ENCODE peak calls at places on chromosome 12, in four cellular contexts. One of them, this sample, is unnamed.

GRCh38 chr12:4282103-4282891 is 8.7 kb downstream of the CCND2 start:
- DNase-seq in CD8-positive, alpha-beta T cell: no peak
- DNase-seq in stomach: no peak
- DNase-seq in tibial artery: no peak
- DNase-seq in this sample: no peak

GRCh38 chr12:94603434-94604068 is 46.8 kb downstream of the TMCC3 start:
- DNase-seq in CD8-positive, alpha-beta T cell: peak; percentile 69
- DNase-seq in stomach: peak; percentile 76
- DNase-seq in tibial artery: no peak
- DNase-seq in this sample: peak; percentile 6

GRCh38 chr12:108135627-108136026 is 6.5 kb downstream of the WSCD2 start:
- DNase-seq in CD8-positive, alpha-beta T cell: no peak
- DNase-seq in stomach: no peak
- DNase-seq in tibial artery: no peak
- DNase-seq in this sample: no peak

GRCh38 chr12:28033538-28033915 is 61.0 kb upstream of the PTHLH start:
- DNase-seq in CD8-positive, alpha-beta T cell: no peak
- DNase-seq in stomach: no peak
- DNase-seq in tibial artery: no peak
- DNase-seq in this sample: no peak

GRCh38 chr12:113863455-113863845 is 102.7 kb downstream of the RBM19 start:
- DNase-seq in CD8-positive, alpha-beta T cell: no peak
- DNase-seq in stomach: no peak
- DNase-seq in tibial artery: no peak
- DNase-seq in this sample: no peak

GRCh38 chr12:49893753-49894752 is 9.6 kb downstream of the FAIM2 start:
- DNase-seq in CD8-positive, alpha-beta T cell: no peak
- DNase-seq in stomach: peak; percentile 71
- DNase-seq in tibial artery: no peak
- DNase-seq in this sample: no peak

GRCh38 chr12:123934829-123935228 is 37.8 kb downstream of the CCDC92 start:
- DNase-seq in CD8-positive, alpha-beta T cell: no peak
- DNase-seq in stomach: no peak
- DNase-seq in tibial artery: no peak
- DNase-seq in this sample: no peak

GRCh38 chr12:27296674-27297073 is 36.0 kb upstream of the BMAL2 start:
- DNase-seq in CD8-positive, alpha-beta T cell: no peak
- DNase-seq in stomach: no peak
- DNase-seq in tibial artery: no peak
- DNase-seq in this sample: no peak

GRCh38 chr12:54571166-54571856 is 17.1 kb downstream of the PPP1R1A start:
- DNase-seq in CD8-positive, alpha-beta T cell: no peak
- DNase-seq in stomach: no peak
- DNase-seq in tibial artery: peak; percentile 21
- DNase-seq in this sample: no peak
- H3K4me3 ChIP-seq in CD8-positive, alpha-beta T cell: no peak overlapping the region
- H3K4me3 ChIP-seq in stomach: no peak overlapping the region
- H3K4me3 ChIP-seq in tibial artery: no peak overlapping the region
- H3K4me3 ChIP-seq in this sample: no peak overlapping the region

GRCh38 chr12:105069936-105070702 is 14.1 kb downstream of the ALDH1L2 start:
- DNase-seq in CD8-positive, alpha-beta T cell: no peak
- DNase-seq in stomach: no peak
- DNase-seq in tibial artery: no peak
- DNase-seq in this sample: no peak
- H3K36me3 ChIP-seq in CD8-positive, alpha-beta T cell: no peaks in the 10 kb centered on the region
- H3K36me3 ChIP-seq in stomach: no peaks in the 10 kb centered on the region
- H3K36me3 ChIP-seq in tibial artery: peaks cover 39% of the 10 kb centered on the region
- H3K36me3 ChIP-seq in this sample: peaks cover 38% of the 10 kb centered on the region

DNA sequence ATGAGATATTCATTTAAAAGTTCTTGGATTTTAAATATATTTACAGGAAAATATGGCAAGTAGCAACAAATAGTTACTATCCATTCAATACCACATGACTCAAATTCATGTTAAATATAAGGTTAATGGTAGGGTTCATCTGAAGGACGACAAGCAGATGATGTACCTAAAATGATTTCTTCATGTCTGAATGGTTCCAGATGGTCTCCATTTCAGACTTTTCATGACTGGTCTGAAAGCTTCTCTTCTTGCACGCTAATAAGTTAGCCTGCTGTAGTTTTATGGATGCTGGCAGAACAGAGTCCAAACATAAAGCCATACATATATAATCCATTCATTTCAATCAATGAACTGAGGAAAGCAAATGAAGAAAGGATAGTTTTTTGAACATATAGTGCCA is 257.0 kb upstream of the MGAT4C start:
- DNase-seq in CD8-positive, alpha-beta T cell: no peak
- DNase-seq in stomach: no peak
- DNase-seq in tibial artery: no peak
- DNase-seq in this sample: no peak
- H3K4me3 ChIP-seq in CD8-positive, alpha-beta T cell: no peak overlapping the region
- H3K4me3 ChIP-seq in stomach: no peak overlapping the region
- H3K4me3 ChIP-seq in tibial artery: no peak overlapping the region
- H3K4me3 ChIP-seq in this sample: no peak overlapping the region

GRCh38 chr12:68432622-68433021 is 100.5 kb upstream of the MDM1 start:
- DNase-seq in CD8-positive, alpha-beta T cell: no peak
- DNase-seq in stomach: no peak
- DNase-seq in tibial artery: no peak
- DNase-seq in this sample: no peak
- H3K36me3 ChIP-seq in CD8-positive, alpha-beta T cell: no peaks in the 10 kb centered on the region
- H3K36me3 ChIP-seq in stomach: no peaks in the 10 kb centered on the region
- H3K36me3 ChIP-seq in tibial artery: no peaks in the 10 kb centered on the region
- H3K36me3 ChIP-seq in this sample: no peaks in the 10 kb centered on the region

GRCh38 chr12:14058717-14059116 is 77.3 kb upstream of the GRIN2B start:
- DNase-seq in CD8-positive, alpha-beta T cell: no peak
- DNase-seq in stomach: no peak
- DNase-seq in tibial artery: no peak
- DNase-seq in this sample: no peak
- H3K4me3 ChIP-seq in CD8-positive, alpha-beta T cell: no peak overlapping the region
- H3K4me3 ChIP-seq in stomach: no peak overlapping the region
- H3K4me3 ChIP-seq in tibial artery: no peak overlapping the region
- H3K4me3 ChIP-seq in this sample: no peak overlapping the region

GRCh38 chr12:119797090-119797489 is 80.0 kb downstream of the CIT start:
- DNase-seq in CD8-positive, alpha-beta T cell: no peak
- DNase-seq in stomach: no peak
- DNase-seq in tibial artery: no peak
- DNase-seq in this sample: no peak
- H3K36me3 ChIP-seq in CD8-positive, alpha-beta T cell: no peaks in the 10 kb centered on the region
- H3K36me3 ChIP-seq in stomach: no peaks in the 10 kb centered on the region
- H3K36me3 ChIP-seq in tibial artery: no peaks in the 10 kb centered on the region
- H3K36me3 ChIP-seq in this sample: peaks cover 8% of the 10 kb centered on the region